ENCODE peak calls at places on chromosomes 16 and 17, in six cellular contexts. R is ovary; N is CD8-positive, alpha-beta memory T cell; F is GM12878; Q is tibial nerve; W is effector memory CD4-positive, alpha-beta T cell. G is an unnamed sample. For H3K4me1 and H3K9me3, the result is how much of the 10 kb centered on the place peaks cover.

GRCh38 chr16:18933501-18933900 is 7.3 kb upstream of the SMG1 start:
- DNase-seq in Q (no peak), W (no peak), N (no peak), R (no peak), F (no peak), G (no peak)

GRCh38 chr16:49499018-49499785 is 125.6 kb downstream of the C16orf78 start:
- DNase-seq in W (no peak), F (no peak), R (no peak), N (no peak), Q (no peak), G (no peak)

GRCh38 chr16:3094289-3095027 is 4.6 kb downstream of the ZSCAN10 start:
- DNase-seq in W (peak), R (no peak), N (peak), F (no peak), Q (no peak), G (peak)

GRCh38 chr17:68539536-68540469 is 27.6 kb downstream of the PRKAR1A start:
- DNase-seq in N (no peak), F (no peak), W (no peak), R (no peak), Q (peak), G (peak)

GRCh38 chr17:27473748-27474609 is 17.7 kb downstream of the KSR1 start:
- DNase-seq in Q (no peak), F (peak), R (no peak), W (peak), N (peak), G (peak)

GRCh38 chr17:492015-492399 is 139.4 kb upstream of the RPH3AL start:
- DNase-seq in W (no peak), Q (no peak), F (no peak), R (no peak), N (no peak), G (no peak)

GRCh38 chr16:49085689-49086088 is 195.9 kb downstream of the CBLN1 start:
- DNase-seq in Q (peak), F (no peak), R (no peak), W (no peak), N (no peak), G (no peak)

GRCh38 chr17:35187481-35187880 is 6.7 kb downstream of the SLC35G3 start:
- DNase-seq in N (no peak), W (no peak), R (no peak), F (no peak), Q (no peak), G (no peak)

GRCh38 chr17:2563061-2563460 is 30.4 kb upstream of the PAFAH1B1 start:
- DNase-seq in N (no peak), W (no peak), R (no peak), Q (no peak), F (no peak), G (no peak)

GRCh38 chr16:23754594-23755483 is at the start of gene CHP2:
- DNase-seq in F (no peak), Q (no peak), N (no peak), R (no peak), W (no peak), G (peak)

GRCh38 chr17:69828087-69828486 is 246.9 kb upstream of the KCNJ16 start:
- DNase-seq in F (no peak), Q (no peak), N (no peak), W (no peak), R (no peak), G (no peak)

GRCh38 chr16:28990375-28991040 is 5.7 kb downstream of the LAT start:
- DNase-seq in N (no peak), Q (no peak), F (no peak), W (no peak), R (no peak), G (no peak)

GRCh38 chr17:38443356-38444026 is 15.2 kb downstream of the ARHGAP23 start:
- DNase-seq in F (peak), W (no peak), N (no peak), Q (no peak), R (no peak), G (no peak)

GRCh38 chr17:74417178-74418045 is 14.5 kb upstream of the GPRC5C start:
- DNase-seq in W (no peak), N (no peak), F (peak), R (no peak), Q (no peak), G (peak)

GRCh38 chr16:9090101-9090959 is 1.1 kb upstream of the HAPSTR1 start:
- DNase-seq in N (peak), Q (peak), F (no peak), R (peak), W (peak), G (peak)

GRCh38 chr17:65523411-65523810 is 38.0 kb downstream of the AXIN2 start:
- DNase-seq in N (no peak), Q (no peak), F (no peak), W (no peak), R (no peak), G (no peak)

GRCh38 chr17:80468222-80468621 is 8.2 kb downstream of the NPTX1 start:
- DNase-seq in Q (no peak), N (no peak), W (no peak), F (no peak), R (no peak), G (no peak)

DNA sequence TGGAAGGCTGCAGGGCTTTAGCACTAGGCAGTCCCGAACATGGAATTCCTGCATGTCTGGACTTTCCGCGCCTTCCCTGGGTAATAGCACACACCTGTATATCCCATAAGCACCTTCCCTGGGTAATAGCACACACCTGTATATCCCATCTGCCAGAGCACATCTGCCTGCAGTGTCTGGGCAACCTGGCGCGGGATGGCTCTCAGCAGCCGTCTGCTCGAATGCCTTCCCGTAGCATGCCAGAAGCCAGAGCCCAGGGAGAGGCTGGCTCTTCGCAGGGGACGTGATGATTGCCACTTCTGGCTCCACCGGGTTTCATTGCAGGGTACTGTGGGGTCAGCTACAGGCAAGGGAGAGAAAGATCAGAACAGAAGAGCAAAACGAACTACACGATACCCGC is 21.3 kb downstream of the MBTPS1 start:
- DNase-seq in F (no peak), W (no peak), R (no peak), Q (no peak), N (no peak), G (no peak)
- H3K4me1 ChIP-seq in F (under half), W (under half), R (under half), Q (under half), N (under half), G (under half)

GRCh38 chr16:87603684-87604571 is 1.6 kb downstream of the JPH3 start:
- DNase-seq in W (no peak), Q (no peak), F (no peak), N (no peak), R (no peak), G (no peak)

GRCh38 chr16:87602005-87602790 is at the start of gene JPH3:
- DNase-seq in Q (no peak), F (no peak), W (no peak), N (no peak), R (no peak), G (no peak)

GRCh38 chr16:87601322-87602004 is 845 bp upstream of the JPH3 start:
- DNase-seq in Q (no peak), W (no peak), N (no peak), R (no peak), F (no peak), G (no peak)

GRCh38 chr16:87604572-87605135 is 2.3 kb downstream of the JPH3 start:
- DNase-seq in R (no peak), F (no peak), N (no peak), Q (no peak), W (no peak), G (no peak)

DNA sequence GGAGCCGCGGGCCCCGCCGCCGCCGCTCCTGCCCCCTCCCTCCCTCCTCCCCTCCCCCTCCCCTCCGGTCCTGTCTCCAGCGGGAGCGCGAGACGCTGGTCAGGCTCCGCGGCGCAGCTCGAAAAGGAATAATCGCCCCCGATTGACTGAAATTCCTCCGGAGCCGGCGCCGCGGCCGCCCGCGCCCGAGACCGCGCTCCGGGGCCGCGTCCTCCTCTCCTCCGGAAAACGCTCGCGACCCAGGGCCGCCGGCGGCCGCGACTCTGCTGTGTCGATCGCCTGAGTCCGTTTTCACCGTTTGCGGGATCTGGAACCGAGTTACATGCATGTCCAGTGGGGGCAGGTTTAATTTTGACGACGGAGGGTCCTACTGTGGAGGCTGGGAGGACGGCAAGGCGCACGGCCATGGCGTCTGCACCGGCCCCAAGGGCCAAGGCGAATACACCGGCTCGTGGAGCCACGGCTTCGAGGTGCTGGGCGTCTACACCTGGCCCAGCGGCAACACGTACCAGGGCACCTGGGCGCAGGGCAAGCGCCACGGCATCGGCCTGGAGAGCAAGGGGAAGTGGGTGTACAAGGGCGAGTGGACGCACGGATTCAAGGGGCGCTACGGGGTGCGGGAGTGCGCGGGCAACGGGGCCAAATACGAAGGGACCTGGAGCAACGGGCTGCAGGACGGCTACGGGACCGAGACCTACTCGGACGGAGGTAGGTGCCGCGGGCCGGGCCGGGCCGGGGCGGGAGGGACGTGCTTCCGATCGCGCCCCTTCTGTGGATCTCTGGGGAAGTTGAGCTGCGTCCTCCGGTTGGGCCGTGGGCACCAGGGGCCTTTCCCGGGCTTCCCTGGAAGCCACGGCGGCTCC is 744 bp downstream of the JPH3 start:
- DNase-seq in R (no peak), Q (no peak), F (no peak), N (no peak), W (no peak), G (peak)
- H3K4me3 ChIP-seq in R (no peak), Q (no peak), F (no peak), N (no peak), W (peak), G (no peak)

GRCh38 chr17:49595980-49596379 is 20.3 kb downstream of the NXPH3 start:
- DNase-seq in R (no peak), N (no peak), F (no peak), Q (no peak), W (no peak), G (no peak)

GRCh38 chr17:49596613-49597244 is 21.1 kb downstream of the NXPH3 start:
- DNase-seq in Q (no peak), N (no peak), F (no peak), R (no peak), W (no peak), G (no peak)

GRCh38 chr17:49598918-49599317 is 23.2 kb downstream of the NXPH3 start:
- DNase-seq in N (no peak), R (no peak), Q (no peak), W (no peak), F (no peak), G (no peak)

GRCh38 chr17:49597438-49597837 is 21.8 kb downstream of the NXPH3 start:
- DNase-seq in F (no peak), Q (no peak), N (no peak), R (no peak), W (no peak), G (no peak)

GRCh38 chr17:49597928-49598655 is 22.4 kb downstream of the NXPH3 start:
- DNase-seq in F (no peak), R (no peak), Q (no peak), N (no peak), W (no peak), G (no peak)
- H3K9me3 ChIP-seq in F (under half), R (under half), Q (under half), N (under half), W (under half), G (under half)

DNA sequence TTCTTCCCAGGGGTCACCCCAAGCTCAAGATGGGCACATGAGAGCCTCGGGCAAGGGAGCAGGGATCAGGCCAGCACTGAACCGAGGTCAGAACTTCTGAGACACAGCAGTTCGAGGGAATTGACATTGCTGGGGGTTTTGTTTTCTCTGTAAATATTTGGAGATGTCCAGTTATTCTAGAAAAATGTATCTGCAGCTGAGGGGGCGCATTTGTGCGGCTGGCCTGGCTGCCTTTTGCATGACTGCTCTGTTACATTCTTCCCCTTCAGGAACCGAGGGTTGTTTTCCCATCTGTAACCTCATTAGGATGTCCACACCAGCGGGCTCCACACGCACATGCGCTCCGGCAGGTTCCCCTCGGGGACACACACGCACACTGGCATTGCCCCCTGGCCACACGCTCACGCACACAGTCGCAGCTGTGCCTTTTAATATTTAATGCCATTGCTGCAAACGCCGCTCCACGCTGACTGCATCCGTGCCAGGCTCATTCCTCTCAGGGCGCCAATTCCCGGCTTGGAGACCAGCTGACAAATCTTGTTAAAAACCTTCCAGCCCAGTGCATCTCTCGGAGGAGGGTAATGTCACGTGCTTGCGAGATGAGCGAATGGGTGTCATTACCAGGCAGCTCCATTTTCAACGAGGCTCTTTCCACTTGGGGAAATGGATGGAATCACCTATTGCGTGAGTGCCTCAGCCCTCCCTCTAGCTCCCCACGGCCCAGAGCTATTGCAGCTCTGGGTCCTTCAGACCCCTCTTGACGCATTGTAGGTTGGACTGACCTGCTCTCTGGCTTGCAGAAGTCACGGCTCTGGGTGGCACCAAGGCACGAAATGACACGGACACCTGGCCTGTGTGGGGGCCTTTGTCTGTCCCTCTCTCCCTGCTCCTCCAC is 13.2 kb downstream of the CCR7 start:
- DNase-seq in F (no peak), R (peak), N (no peak), Q (peak), W (no peak), G (peak)
- H3K4me1 ChIP-seq in F (under half), R (half or more), N (half or more), Q (half or more), W (under half), G (under half)

GRCh38 chr17:61814485-61814884 is 48.8 kb downstream of the BRIP1 start:
- DNase-seq in N (no peak), Q (no peak), F (no peak), W (no peak), R (no peak), G (no peak)
- H3K4me3 ChIP-seq in N (no peak), Q (no peak), F (no peak), W (no peak), R (no peak), G (no peak)

DNA sequence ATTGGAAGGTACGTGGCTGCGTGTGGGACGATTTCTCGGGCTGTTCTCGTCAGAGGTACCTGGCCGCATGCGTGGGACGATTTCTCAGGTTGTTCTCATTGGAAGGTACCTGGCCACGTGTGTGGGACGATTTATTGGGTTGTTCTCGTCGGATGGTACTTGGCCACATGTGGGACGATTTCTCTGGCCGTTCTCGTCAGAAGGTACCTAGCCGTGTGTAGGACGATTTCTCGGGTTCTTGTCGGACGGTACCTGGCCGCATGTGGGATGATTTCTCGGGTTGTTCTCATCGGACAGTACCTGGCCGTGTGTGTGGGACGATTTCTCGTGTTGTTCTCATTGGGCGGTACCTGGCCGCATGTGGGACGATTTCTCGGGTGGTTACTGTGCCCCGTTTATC is 50.1 kb upstream of the GNG13 start:
- DNase-seq in F (no peak), W (no peak), N (no peak), R (no peak), Q (no peak), G (no peak)
- H3K9me3 ChIP-seq in F (under half), W (under half), N (under half), R (under half), Q (under half), G (under half)

DNA sequence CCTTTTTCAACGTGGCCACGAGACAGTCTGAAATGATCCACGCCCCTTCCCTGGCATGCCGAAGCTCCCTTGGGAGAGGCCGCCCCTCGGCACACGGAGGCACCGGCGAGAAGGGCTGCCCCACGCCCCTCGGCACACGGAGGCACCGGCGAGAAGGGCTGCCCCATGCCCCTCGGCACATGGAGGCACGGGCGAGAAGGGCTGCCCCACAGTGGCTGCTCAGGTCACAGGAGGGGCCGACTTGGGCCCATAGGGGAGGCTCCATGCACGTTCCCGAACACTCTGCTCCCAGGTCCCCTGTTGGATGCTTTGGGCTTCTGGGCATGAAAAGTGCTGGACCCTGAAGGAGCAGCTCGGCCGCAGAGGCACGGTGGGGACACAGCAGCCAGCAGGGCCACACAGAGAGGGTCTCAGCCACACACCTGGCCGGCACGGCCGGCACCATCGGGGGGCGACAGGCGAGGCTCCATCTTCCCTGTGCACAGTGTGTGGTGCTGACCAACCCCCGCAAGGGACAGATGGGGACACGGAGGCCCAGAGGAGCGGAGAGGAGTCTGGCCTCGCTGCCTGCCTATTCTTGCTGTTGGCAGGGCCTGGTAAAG is 42.8 kb downstream of the CBFA2T3 start:
- DNase-seq in F (no peak), W (no peak), Q (no peak), N (no peak), R (no peak), G (no peak)
- H3K4me1 ChIP-seq in F (under half), W (under half), Q (under half), N (under half), R (under half), G (under half)